ENCODE peak calls at places on chromosomes 16 and 17, in six cellular contexts. One of them, this sample, is unnamed. For H3K27me3, the result is how much of the 10 kb centered on the place peaks cover.

GRCh38 chr17:62727916-62728672 is 80.0 kb downstream of the MARCHF10 start:
- DNase-seq in CD4-positive, alpha-beta memory T cell: no peak
- DNase-seq in gastrocnemius medialis: no peak
- DNase-seq in suprapubic skin: no peak
- DNase-seq in WERI-Rb-1: no peak
- DNase-seq in thoracic aorta: no peak
- DNase-seq in this sample: no peak

GRCh38 chr17:6474906-6475305 is 30.7 kb downstream of the PIMREG start:
- DNase-seq in WERI-Rb-1: no peak
- DNase-seq in thoracic aorta: no peak
- DNase-seq in suprapubic skin: no peak
- DNase-seq in gastrocnemius medialis: no peak
- DNase-seq in CD4-positive, alpha-beta memory T cell: no peak
- DNase-seq in this sample: no peak

GRCh38 chr16:25157476-25157875 is 45.9 kb downstream of the LCMT1 start:
- DNase-seq in thoracic aorta: no peak
- DNase-seq in suprapubic skin: no peak
- DNase-seq in CD4-positive, alpha-beta memory T cell: no peak
- DNase-seq in gastrocnemius medialis: no peak
- DNase-seq in WERI-Rb-1: no peak
- DNase-seq in this sample: no peak

GRCh38 chr16:67844441-67844840 is 2.3 kb upstream of the NUTF2 start:
- DNase-seq in suprapubic skin: no peak
- DNase-seq in CD4-positive, alpha-beta memory T cell: no peak
- DNase-seq in WERI-Rb-1: no peak
- DNase-seq in gastrocnemius medialis: no peak
- DNase-seq in thoracic aorta: no peak
- DNase-seq in this sample: peak

GRCh38 chr16:49921791-49922456 is 66.0 kb upstream of the ZNF423 start:
- DNase-seq in WERI-Rb-1: peak
- DNase-seq in suprapubic skin: no peak
- DNase-seq in CD4-positive, alpha-beta memory T cell: peak
- DNase-seq in thoracic aorta: no peak
- DNase-seq in gastrocnemius medialis: peak
- DNase-seq in this sample: peak

GRCh38 chr17:28370035-28370743 is at the start of gene VTN:
- DNase-seq in suprapubic skin: no peak
- DNase-seq in CD4-positive, alpha-beta memory T cell: no peak
- DNase-seq in WERI-Rb-1: peak
- DNase-seq in gastrocnemius medialis: no peak
- DNase-seq in thoracic aorta: no peak
- DNase-seq in this sample: peak

GRCh38 chr17:31008374-31009035 is 37.7 kb downstream of the RNF135 start:
- DNase-seq in WERI-Rb-1: peak
- DNase-seq in suprapubic skin: peak
- DNase-seq in gastrocnemius medialis: peak
- DNase-seq in thoracic aorta: no peak
- DNase-seq in CD4-positive, alpha-beta memory T cell: peak
- DNase-seq in this sample: peak

GRCh38 chr16:65975049-65975708 is 391.3 kb upstream of the CDH5 start:
- DNase-seq in thoracic aorta: no peak
- DNase-seq in WERI-Rb-1: no peak
- DNase-seq in suprapubic skin: no peak
- DNase-seq in gastrocnemius medialis: no peak
- DNase-seq in CD4-positive, alpha-beta memory T cell: no peak
- DNase-seq in this sample: no peak

GRCh38 chr17:45809484-45809883 is 25.4 kb downstream of the CRHR1 start:
- DNase-seq in thoracic aorta: no peak
- DNase-seq in WERI-Rb-1: peak
- DNase-seq in gastrocnemius medialis: no peak
- DNase-seq in suprapubic skin: no peak
- DNase-seq in CD4-positive, alpha-beta memory T cell: no peak
- DNase-seq in this sample: no peak

GRCh38 chr17:41171881-41172280 is 3.9 kb upstream of the KRTAP4-3 start:
- DNase-seq in CD4-positive, alpha-beta memory T cell: no peak
- DNase-seq in WERI-Rb-1: no peak
- DNase-seq in thoracic aorta: no peak
- DNase-seq in suprapubic skin: no peak
- DNase-seq in gastrocnemius medialis: no peak
- DNase-seq in this sample: no peak

GRCh38 chr17:82334622-82335394 is 1.2 kb upstream of the SECTM1 start:
- DNase-seq in WERI-Rb-1: no peak
- DNase-seq in thoracic aorta: no peak
- DNase-seq in CD4-positive, alpha-beta memory T cell: peak
- DNase-seq in suprapubic skin: no peak
- DNase-seq in gastrocnemius medialis: no peak
- DNase-seq in this sample: peak

GRCh38 chr16:18804540-18804939 is 3.2 kb upstream of the ARL6IP1 start:
- DNase-seq in WERI-Rb-1: peak
- DNase-seq in gastrocnemius medialis: no peak
- DNase-seq in suprapubic skin: no peak
- DNase-seq in thoracic aorta: no peak
- DNase-seq in CD4-positive, alpha-beta memory T cell: no peak
- DNase-seq in this sample: no peak

GRCh38 chr17:49646391-49647255 is 31.3 kb downstream of the SPOP start:
- DNase-seq in gastrocnemius medialis: peak
- DNase-seq in WERI-Rb-1: no peak
- DNase-seq in thoracic aorta: no peak
- DNase-seq in CD4-positive, alpha-beta memory T cell: no peak
- DNase-seq in suprapubic skin: no peak
- DNase-seq in this sample: no peak

GRCh38 chr17:57572062-57572461 is 173.0 kb downstream of the CCDC182 start:
- DNase-seq in thoracic aorta: no peak
- DNase-seq in CD4-positive, alpha-beta memory T cell: no peak
- DNase-seq in WERI-Rb-1: no peak
- DNase-seq in gastrocnemius medialis: peak
- DNase-seq in suprapubic skin: no peak
- DNase-seq in this sample: no peak

DNA sequence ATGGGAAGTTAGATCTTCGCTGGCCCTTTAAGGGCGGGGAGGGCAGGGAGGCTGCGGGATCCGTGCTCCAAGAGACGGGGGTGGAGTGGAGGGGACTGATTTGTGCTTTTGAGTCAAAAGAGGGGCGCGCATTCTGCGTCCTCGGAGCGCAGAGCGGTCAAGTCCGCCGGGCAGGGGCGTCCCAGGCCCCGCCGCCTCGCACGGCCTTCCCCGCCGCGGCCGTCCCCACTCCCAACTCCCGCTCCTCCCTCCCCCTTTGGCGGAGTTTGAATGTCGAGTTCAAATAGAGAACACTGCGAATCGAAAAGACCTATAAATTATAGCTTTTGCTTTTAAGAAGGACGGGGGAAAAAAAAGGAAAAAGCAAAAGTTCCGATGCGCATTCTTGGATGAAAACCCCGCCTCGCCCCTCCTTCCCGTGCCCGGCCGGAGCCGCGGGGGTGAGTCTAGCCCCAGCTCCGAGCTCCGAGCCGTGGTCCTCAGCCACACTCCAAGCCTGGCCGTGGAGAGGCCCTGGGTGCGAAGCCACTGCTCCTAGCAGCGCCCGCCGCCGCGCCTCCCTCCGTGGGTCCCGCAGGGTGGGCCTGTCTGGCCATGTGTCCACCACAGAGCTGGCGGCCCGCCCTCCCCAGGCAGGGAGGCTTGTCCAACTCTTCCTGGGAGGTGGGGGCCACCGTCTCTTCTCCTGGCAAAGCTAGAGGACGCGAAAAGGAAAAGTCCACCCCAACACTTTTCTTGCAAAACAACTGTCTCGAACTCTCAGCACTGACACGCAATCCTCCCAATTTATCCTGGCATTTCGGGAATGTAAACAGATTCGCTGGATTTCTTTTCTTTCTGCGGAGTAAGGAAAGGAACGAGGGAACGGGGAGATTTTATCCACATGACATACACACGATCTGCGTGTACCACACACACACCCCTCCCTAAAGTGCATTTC is 3.6 kb downstream of the CBX8 start:
- DNase-seq in suprapubic skin: no peak
- DNase-seq in gastrocnemius medialis: no peak
- DNase-seq in CD4-positive, alpha-beta memory T cell: no peak
- DNase-seq in WERI-Rb-1: no peak
- DNase-seq in thoracic aorta: no peak
- DNase-seq in this sample: peak
- H3K4me3 ChIP-seq in suprapubic skin: peak
- H3K4me3 ChIP-seq in gastrocnemius medialis: peak
- H3K4me3 ChIP-seq in CD4-positive, alpha-beta memory T cell: no peak
- H3K4me3 ChIP-seq in WERI-Rb-1: no peak
- H3K4me3 ChIP-seq in thoracic aorta: peak
- H3K4me3 ChIP-seq in this sample: peak

DNA sequence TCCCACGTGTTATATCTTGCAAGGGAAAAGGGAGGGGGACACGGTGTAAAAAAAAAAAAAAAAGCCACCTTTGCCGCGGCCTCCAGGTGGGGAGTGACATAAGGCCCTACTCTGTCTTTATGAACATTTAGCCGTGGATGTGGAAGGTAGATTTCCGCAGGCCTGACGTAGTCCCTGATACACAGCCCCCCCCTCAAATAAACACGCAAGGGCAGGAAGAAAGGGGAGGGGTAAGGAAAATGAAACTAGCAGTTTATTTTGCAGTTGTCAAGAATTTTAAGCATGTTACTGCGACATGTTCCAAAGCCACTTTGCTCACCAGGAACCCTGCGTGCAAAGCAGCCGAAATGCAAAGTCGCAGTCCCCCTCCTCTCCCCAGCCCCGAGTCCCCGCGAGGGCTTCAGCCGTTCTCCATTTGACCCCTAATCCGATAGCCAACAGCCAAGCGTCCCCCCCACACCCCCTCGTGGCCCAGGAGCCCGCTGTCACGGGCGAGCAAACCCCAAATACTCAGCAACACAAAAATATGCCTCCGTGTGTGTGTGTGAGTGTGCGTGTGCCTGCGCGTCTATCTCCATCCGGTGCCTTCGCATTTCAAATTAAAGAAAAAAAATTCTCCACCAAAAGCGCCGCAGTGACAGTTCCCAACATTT is 1.2 kb downstream of the CBX4 start:
- DNase-seq in CD4-positive, alpha-beta memory T cell: peak
- DNase-seq in suprapubic skin: no peak
- DNase-seq in WERI-Rb-1: no peak
- DNase-seq in thoracic aorta: no peak
- DNase-seq in gastrocnemius medialis: no peak
- DNase-seq in this sample: peak
- H3K27me3 ChIP-seq in CD4-positive, alpha-beta memory T cell: under half
- H3K27me3 ChIP-seq in suprapubic skin: under half
- H3K27me3 ChIP-seq in WERI-Rb-1: under half
- H3K27me3 ChIP-seq in thoracic aorta: under half
- H3K27me3 ChIP-seq in gastrocnemius medialis: under half
- H3K27me3 ChIP-seq in this sample: half or more

GRCh38 chr17:74543891-74544760 is 1.8 kb downstream of the CD300C start:
- DNase-seq in suprapubic skin: no peak
- DNase-seq in gastrocnemius medialis: no peak
- DNase-seq in CD4-positive, alpha-beta memory T cell: no peak
- DNase-seq in thoracic aorta: no peak
- DNase-seq in WERI-Rb-1: no peak
- DNase-seq in this sample: peak

GRCh38 chr17:74546586-74546985 is 671 bp upstream of the CD300C start:
- DNase-seq in thoracic aorta: no peak
- DNase-seq in WERI-Rb-1: no peak
- DNase-seq in suprapubic skin: no peak
- DNase-seq in CD4-positive, alpha-beta memory T cell: no peak
- DNase-seq in gastrocnemius medialis: no peak
- DNase-seq in this sample: no peak

GRCh38 chr17:74545456-74546230 is at the start of gene CD300C:
- DNase-seq in thoracic aorta: no peak
- DNase-seq in WERI-Rb-1: no peak
- DNase-seq in gastrocnemius medialis: no peak
- DNase-seq in suprapubic skin: no peak
- DNase-seq in CD4-positive, alpha-beta memory T cell: no peak
- DNase-seq in this sample: no peak

GRCh38 chr17:74543406-74543805 is 2.5 kb downstream of the CD300C start:
- DNase-seq in thoracic aorta: no peak
- DNase-seq in CD4-positive, alpha-beta memory T cell: no peak
- DNase-seq in gastrocnemius medialis: no peak
- DNase-seq in suprapubic skin: no peak
- DNase-seq in WERI-Rb-1: no peak
- DNase-seq in this sample: peak

DNA sequence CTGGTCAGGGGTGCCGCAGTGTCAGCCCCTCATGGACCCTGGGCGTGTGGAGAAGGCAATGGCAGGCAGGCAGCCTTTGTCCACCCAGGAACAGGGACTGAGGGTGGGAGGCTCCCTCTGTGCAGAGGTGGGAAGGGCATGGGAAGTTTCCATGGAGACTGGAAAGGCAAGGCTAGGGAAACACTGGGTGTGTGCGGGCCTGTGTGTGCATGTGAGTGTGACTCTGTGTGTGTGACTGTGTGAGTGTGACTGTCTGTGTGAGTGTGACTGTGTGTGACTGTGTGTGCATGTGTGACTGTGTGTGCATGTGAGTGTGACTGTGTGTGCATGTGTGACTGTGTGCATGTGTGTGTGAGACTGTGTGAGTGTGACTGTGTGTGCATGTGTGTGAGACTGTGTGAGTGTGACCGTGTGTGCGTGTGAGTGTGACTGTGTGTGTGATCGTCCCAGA is 899 bp downstream of the CD300C start:
- DNase-seq in WERI-Rb-1: no peak
- DNase-seq in thoracic aorta: no peak
- DNase-seq in gastrocnemius medialis: no peak
- DNase-seq in suprapubic skin: no peak
- DNase-seq in CD4-positive, alpha-beta memory T cell: no peak
- DNase-seq in this sample: no peak
- H3K4me3 ChIP-seq in WERI-Rb-1: no peak
- H3K4me3 ChIP-seq in thoracic aorta: peak
- H3K4me3 ChIP-seq in gastrocnemius medialis: no peak
- H3K4me3 ChIP-seq in suprapubic skin: peak
- H3K4me3 ChIP-seq in CD4-positive, alpha-beta memory T cell: no peak
- H3K4me3 ChIP-seq in this sample: no peak

GRCh38 chr17:72357764-72358365 is 237.0 kb downstream of the SOX9 start:
- DNase-seq in thoracic aorta: no peak
- DNase-seq in CD4-positive, alpha-beta memory T cell: no peak
- DNase-seq in suprapubic skin: no peak
- DNase-seq in gastrocnemius medialis: no peak
- DNase-seq in WERI-Rb-1: no peak
- DNase-seq in this sample: no peak

GRCh38 chr17:72358465-72358864 is 237.6 kb downstream of the SOX9 start:
- DNase-seq in thoracic aorta: no peak
- DNase-seq in gastrocnemius medialis: no peak
- DNase-seq in suprapubic skin: no peak
- DNase-seq in CD4-positive, alpha-beta memory T cell: no peak
- DNase-seq in WERI-Rb-1: no peak
- DNase-seq in this sample: no peak

GRCh38 chr17:72359811-72360210 is 239.0 kb downstream of the SOX9 start:
- DNase-seq in suprapubic skin: no peak
- DNase-seq in CD4-positive, alpha-beta memory T cell: no peak
- DNase-seq in gastrocnemius medialis: no peak
- DNase-seq in WERI-Rb-1: no peak
- DNase-seq in thoracic aorta: no peak
- DNase-seq in this sample: no peak

GRCh38 chr17:72360386-72360940 is 239.6 kb downstream of the SOX9 start:
- DNase-seq in suprapubic skin: no peak
- DNase-seq in gastrocnemius medialis: no peak
- DNase-seq in thoracic aorta: no peak
- DNase-seq in WERI-Rb-1: no peak
- DNase-seq in CD4-positive, alpha-beta memory T cell: no peak
- DNase-seq in this sample: no peak

DNA sequence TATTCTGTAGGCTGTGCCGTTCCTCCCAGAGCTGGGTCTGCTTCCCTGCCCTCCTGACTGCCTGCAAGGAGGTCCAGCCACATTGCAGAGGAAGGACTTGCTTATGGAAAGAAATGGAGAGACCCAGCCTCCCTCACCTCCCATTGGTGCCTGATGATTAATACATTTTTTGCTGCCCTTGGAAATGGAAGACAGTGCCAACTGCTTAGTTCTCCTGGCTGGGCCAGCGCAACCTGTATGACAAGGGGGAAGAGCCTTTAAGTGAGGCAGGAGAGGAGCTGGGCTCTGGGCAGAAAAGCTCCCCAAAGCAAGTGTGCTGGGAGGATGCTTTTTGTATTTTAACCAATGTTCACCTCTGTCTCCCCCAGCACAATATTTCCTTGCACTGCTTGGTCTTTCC is 238.5 kb downstream of the SOX9 start:
- DNase-seq in suprapubic skin: no peak
- DNase-seq in thoracic aorta: no peak
- DNase-seq in WERI-Rb-1: no peak
- DNase-seq in gastrocnemius medialis: no peak
- DNase-seq in CD4-positive, alpha-beta memory T cell: no peak
- DNase-seq in this sample: no peak
- H3K27me3 ChIP-seq in suprapubic skin: under half
- H3K27me3 ChIP-seq in thoracic aorta: under half
- H3K27me3 ChIP-seq in WERI-Rb-1: under half
- H3K27me3 ChIP-seq in gastrocnemius medialis: under half
- H3K27me3 ChIP-seq in CD4-positive, alpha-beta memory T cell: under half
- H3K27me3 ChIP-seq in this sample: under half

This sample was measured in H7.